ENCODE peak calls at places on chromosome 16, in nine cellular contexts. B is esophagus squamous epithelium, T is GM23338, H is body of pancreas, F is heart right ventricle, I is heart left ventricle, C is HCT116, W is thoracic aorta, L is A549. E is an unnamed sample. For H3K4me1, the result is how much of the 10 kb centered on the place peaks cover.

GRCh38 chr16:67264277-67264676 is 15.1 kb upstream of the PLEKHG4 start:
- DNase-seq in T (peak), L (no peak), H (no peak), F (no peak), C (no peak), W (no peak), I (peak), B (no peak), E (peak)

GRCh38 chr16:24309222-24309905 is 53.2 kb downstream of the CACNG3 start:
- DNase-seq in H (peak), C (peak), B (no peak), T (no peak), W (no peak), L (no peak), I (no peak), F (no peak), E (no peak)

GRCh38 chr16:31072540-31073072 is 1.4 kb downstream of the ZNF668 start:
- DNase-seq in H (no peak), T (peak), I (no peak), W (no peak), C (no peak), B (no peak), L (peak), F (no peak), E (no peak)

GRCh38 chr16:56606071-56606687 is 2.2 kb upstream of the MT2A start:
- DNase-seq in T (no peak), B (no peak), C (peak), F (no peak), L (peak), W (no peak), I (peak), H (peak), E (no peak)

GRCh38 chr16:85557976-85558589 is 55.0 kb upstream of the GSE1 start:
- DNase-seq in T (peak), C (no peak), W (no peak), B (no peak), I (peak), F (no peak), L (no peak), H (peak), E (no peak)

GRCh38 chr16:3180445-3180878 is 7.5 kb upstream of the OR1F1 start:
- DNase-seq in B (no peak), W (no peak), F (no peak), H (no peak), L (no peak), C (no peak), I (no peak), T (peak), E (no peak)

GRCh38 chr16:77869997-77870813 is 81.8 kb downstream of the VAT1L start:
- DNase-seq in W (no peak), F (peak), C (no peak), I (peak), T (peak), H (no peak), B (no peak), L (no peak), E (no peak)

GRCh38 chr16:49745434-49745833 is 110.5 kb downstream of the ZNF423 start:
- DNase-seq in T (no peak), I (no peak), B (no peak), L (no peak), W (no peak), F (no peak), H (no peak), C (no peak), E (no peak)

GRCh38 chr16:73020409-73020884 is 27.5 kb downstream of the ZFHX3 start:
- DNase-seq in L (peak), I (peak), F (peak), W (peak), T (no peak), B (no peak), C (peak), H (peak), E (no peak)

GRCh38 chr16:89202422-89203215 is 2.3 kb upstream of the SLC22A31 start:
- DNase-seq in L (no peak), B (no peak), C (no peak), F (no peak), W (no peak), I (peak), H (no peak), T (peak), E (peak)

GRCh38 chr16:57590654-57591085 is 37.8 kb upstream of the ADGRG1 start:
- DNase-seq in L (peak), F (no peak), W (no peak), B (no peak), C (peak), H (no peak), I (no peak), T (no peak), E (no peak)

GRCh38 chr16:88264641-88265285 is 118.0 kb upstream of the ZNF469 start:
- DNase-seq in F (peak), H (peak), T (peak), I (peak), W (peak), C (peak), B (peak), L (peak), E (peak)

GRCh38 chr16:83995756-83996155 is 27.7 kb downstream of the NECAB2 start:
- DNase-seq in T (peak), C (peak), W (no peak), L (no peak), F (peak), B (no peak), I (peak), H (peak), E (peak)

GRCh38 chr16:29978564-29979270 is 5.0 kb downstream of the TAOK2 start:
- DNase-seq in L (no peak), T (no peak), F (no peak), H (no peak), I (no peak), W (no peak), C (no peak), B (no peak), E (peak)

GRCh38 chr16:58306327-58306726 is 11.5 kb upstream of the PRSS54 start:
- DNase-seq in T (peak), L (no peak), H (no peak), I (no peak), C (peak), F (no peak), W (no peak), B (no peak), E (no peak)

GRCh38 chr16:15829460-15829859 is 27.4 kb downstream of the MYH11 start:
- DNase-seq in C (no peak), T (peak), I (peak), H (peak), L (no peak), F (peak), W (peak), B (no peak), E (peak)

GRCh38 chr16:12096828-12097522 is 120.4 kb downstream of the SNX29 start:
- DNase-seq in B (no peak), L (no peak), C (no peak), I (no peak), F (no peak), W (no peak), H (no peak), T (no peak), E (no peak)

GRCh38 chr16:78762222-78762621 is 662.8 kb downstream of the WWOX start:
- DNase-seq in I (no peak), H (no peak), L (no peak), C (no peak), F (no peak), T (no peak), W (no peak), B (no peak), E (no peak)

GRCh38 chr16:87927195-87927562 is 9.2 kb downstream of the CA5A start:
- DNase-seq in W (no peak), F (no peak), L (no peak), C (no peak), T (peak), I (no peak), B (no peak), H (no peak), E (no peak)

GRCh38 chr16:54051821-54052220 is 234.8 kb downstream of the IRX3 start:
- DNase-seq in L (no peak), C (no peak), I (no peak), F (no peak), W (no peak), B (no peak), T (no peak), H (no peak), E (no peak)
- H3K27ac ChIP-seq in L (no peak), C (no peak), I (no peak), F (no peak), W (no peak), B (no peak), T (no peak), H (no peak), E (no peak)

GRCh38 chr16:1001096-1001495 is 19.5 kb downstream of the SOX8 start:
- DNase-seq in W (no peak), T (no peak), F (no peak), H (no peak), I (no peak), L (no peak), C (no peak), B (no peak), E (no peak)
- H3K4me1 ChIP-seq in W (under half), T (under half), F (under half), H (under half), I (under half), L (under half), C (under half), B (under half), E (under half)

DNA sequence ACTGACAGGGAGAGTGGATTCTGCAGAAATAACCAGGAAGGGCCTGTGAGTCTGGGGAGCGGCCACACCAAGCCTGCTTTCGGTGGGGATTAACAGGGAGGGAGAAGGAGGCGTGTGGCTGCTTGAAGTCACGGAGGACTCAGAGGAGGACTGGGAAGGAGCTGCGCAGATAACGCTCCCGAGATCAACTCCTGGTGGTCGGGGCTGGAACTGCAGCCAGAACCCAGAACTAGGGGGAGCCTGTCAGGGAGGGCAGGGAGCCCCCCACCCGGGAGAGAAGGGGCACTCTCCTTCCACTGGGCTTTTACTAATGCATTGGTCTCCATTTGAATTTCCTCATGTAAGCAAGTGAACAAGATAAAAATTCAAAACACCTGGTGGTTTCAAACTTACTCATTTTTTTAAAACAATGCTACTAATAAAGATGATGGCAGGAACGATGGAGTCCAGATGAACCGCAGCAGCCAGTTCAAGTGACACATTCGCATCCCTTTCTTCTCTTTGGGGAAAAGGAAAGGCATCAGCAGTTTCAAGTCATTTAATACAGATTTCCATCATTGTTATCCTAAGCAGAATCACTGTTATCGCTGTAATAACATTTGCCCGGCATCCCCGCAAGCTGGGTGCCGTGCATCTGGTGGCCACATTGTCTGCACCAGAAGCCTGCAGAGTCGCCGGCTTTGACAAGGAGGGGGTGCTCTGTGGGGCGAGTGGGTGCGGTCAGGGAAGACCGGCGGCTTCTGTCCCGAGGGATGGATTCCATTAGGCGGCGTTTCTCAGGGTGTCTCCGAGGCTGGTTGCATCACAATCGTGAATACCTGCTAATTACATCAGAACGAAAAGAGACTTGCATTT is 183.0 kb downstream of the FOXL1 start:
- DNase-seq in T (peak), C (peak), W (peak), B (no peak), L (peak), I (peak), F (peak), H (peak), E (no peak)
- TF ChIP-seq CTCF in T (peak), C (peak), W (peak), B (peak), L (peak), I (peak), F (peak), H (peak), E (peak)

DNA sequence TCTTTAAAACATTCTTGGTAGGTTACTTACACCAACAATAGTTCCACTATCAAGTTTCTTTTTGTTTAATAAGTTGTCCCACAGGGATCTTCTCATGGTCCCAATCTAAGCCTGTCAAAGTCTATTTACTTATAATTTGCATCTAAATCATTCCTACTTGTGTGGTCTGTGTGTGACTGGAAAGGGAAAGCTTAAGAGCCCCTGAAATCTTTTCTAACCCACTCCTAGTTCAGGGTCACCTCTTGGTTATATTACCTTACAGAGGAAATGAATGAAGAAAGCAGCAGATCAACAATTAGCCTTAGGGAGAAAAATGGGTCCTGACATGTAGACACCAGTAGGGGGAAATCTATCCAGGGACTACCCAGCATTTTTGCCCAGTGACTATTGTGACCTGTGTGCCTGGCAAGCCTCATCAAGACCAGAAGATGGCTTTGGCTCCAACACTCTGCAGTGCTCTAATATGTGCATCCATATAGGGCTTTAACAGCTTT is 110.4 kb upstream of the HAS3 start:
- DNase-seq in C (peak), F (no peak), H (no peak), W (no peak), T (peak), I (no peak), L (peak), B (no peak), E (no peak)
- H3K27ac ChIP-seq in C (peak), F (no peak), H (no peak), W (no peak), T (no peak), I (no peak), L (peak), B (peak), E (peak)

GRCh38 chr16:28318042-28318597 is 25.8 kb downstream of the SBK1 start:
- DNase-seq in T (no peak), L (no peak), C (no peak), W (no peak), F (no peak), H (no peak), I (no peak), B (no peak), E (peak)

GRCh38 chr16:28319476-28320022 is 27.2 kb downstream of the SBK1 start:
- DNase-seq in F (no peak), C (no peak), W (no peak), I (no peak), T (no peak), B (no peak), L (no peak), H (no peak), E (peak)

GRCh38 chr16:28313587-28313986 is 21.3 kb downstream of the SBK1 start:
- DNase-seq in I (no peak), B (no peak), L (no peak), F (no peak), W (no peak), T (no peak), H (no peak), C (no peak), E (peak)

GRCh38 chr16:28317040-28317880 is 24.9 kb downstream of the SBK1 start:
- DNase-seq in B (no peak), H (peak), L (peak), T (peak), I (peak), C (peak), W (no peak), F (peak), E (peak)

DNA sequence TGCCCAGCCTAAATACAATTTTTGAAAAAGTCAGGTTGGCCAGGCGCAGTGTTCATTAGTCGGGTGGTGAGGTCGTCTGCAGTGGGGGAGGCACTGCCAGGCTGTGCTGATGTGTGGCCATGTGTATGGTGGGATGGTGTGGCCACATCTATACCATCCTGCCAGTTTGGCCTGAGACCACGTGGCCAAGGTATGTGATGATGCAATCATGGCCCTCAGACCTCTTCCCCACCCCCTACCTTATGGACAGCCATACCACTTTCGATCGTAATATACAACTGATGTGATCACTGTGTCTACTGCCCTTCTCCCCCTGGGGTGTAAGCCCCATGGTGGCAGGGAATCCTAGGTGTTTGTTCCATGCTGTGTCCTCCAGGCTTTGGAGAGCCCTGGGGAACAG is 23.7 kb downstream of the SBK1 start:
- DNase-seq in L (no peak), C (no peak), B (no peak), T (no peak), F (no peak), I (no peak), H (no peak), W (no peak), E (peak)
- H3K4me1 ChIP-seq in L (under half), C (under half), B (under half), T (under half), F (under half), I (under half), H (under half), W (under half), E (under half)